ENCODE peak calls at places on chromosomes 7 and 10, in seven cellular contexts. M, P, S, L, K, O and Z are unnamed samples.

GRCh38 chr7:2200584-2200980 is 32.2 kb downstream of the MAD1L1 start:
- DNase-seq in M (no peak), K (no peak), O (no peak), L (no peak), S (no peak), P (no peak), Z (no peak)

GRCh38 chr7:30074422-30075030 is 46.3 kb downstream of the PLEKHA8 start:
- DNase-seq in S (no peak), L (no peak), M (no peak), K (no peak), P (peak), O (peak), Z (no peak)

GRCh38 chr10:105681051-105681450 is 1040.0 kb downstream of the SORCS3 start:
- DNase-seq in M (no peak), O (no peak), P (no peak), K (no peak), S (no peak), L (no peak), Z (no peak)

GRCh38 chr7:128056901-128057300 is 25.7 kb upstream of the LRRC4 start:
- DNase-seq in S (no peak), K (no peak), L (no peak), M (no peak), O (no peak), P (peak), Z (no peak)

GRCh38 chr7:84746347-84746746 is 440.5 kb downstream of the SEMA3D start:
- DNase-seq in O (no peak), P (peak), S (no peak), M (no peak), L (no peak), K (no peak), Z (no peak)

GRCh38 chr7:158194365-158194900 is 393.2 kb downstream of the PTPRN2 start:
- DNase-seq in S (no peak), P (no peak), M (no peak), L (no peak), K (no peak), O (no peak), Z (no peak)

GRCh38 chr10:112471878-112472487 is 25.0 kb downstream of the VTI1A start:
- DNase-seq in L (no peak), S (no peak), P (peak), M (no peak), O (peak), K (no peak), Z (no peak)

GRCh38 chr10:230758-231157 is 95.5 kb downstream of the ZMYND11 start:
- DNase-seq in K (no peak), L (no peak), M (peak), P (peak), S (no peak), O (no peak), Z (no peak)

GRCh38 chr7:96989241-96989858 is 16.0 kb upstream of the DLX6 start:
- DNase-seq in S (no peak), P (no peak), L (no peak), K (no peak), O (no peak), M (no peak), Z (no peak)

GRCh38 chr7:138459300-138460175 is 521 bp upstream of the TRIM24 start:
- DNase-seq in S (peak), K (peak), M (peak), P (peak), L (peak), O (peak), Z (peak)

GRCh38 chr10:70756710-70757360 is 28.3 kb downstream of the TBATA start:
- DNase-seq in L (no peak), M (no peak), K (no peak), P (peak), S (no peak), O (peak), Z (no peak)

GRCh38 chr10:122054046-122055025 is 65.4 kb downstream of the TACC2 start:
- DNase-seq in O (no peak), L (no peak), M (peak), S (no peak), K (no peak), P (peak), Z (no peak)

GRCh38 chr7:108007280-108007679 is 4.3 kb upstream of the LAMB1 start:
- DNase-seq in M (no peak), O (no peak), L (no peak), K (no peak), P (no peak), S (no peak), Z (no peak)

GRCh38 chr10:75803816-75804576 is 372.6 kb downstream of the LRMDA start:
- DNase-seq in L (no peak), P (no peak), S (no peak), K (no peak), M (no peak), O (no peak), Z (no peak)

GRCh38 chr10:84704101-84704500 is 375.7 kb downstream of the CCSER2 start:
- DNase-seq in L (no peak), K (no peak), O (no peak), P (no peak), S (no peak), M (no peak), Z (no peak)